ENCODE peak calls at places on chromosomes 6 and 20, in four cellular contexts. W, J, N and S are unnamed samples.
A peak's percentile ranks its signal among the peaks of the same experiment; 100 is the strongest.

GRCh38 chr6:139407718-139408222 is 33.3 kb upstream of the CITED2 start:
- DNase-seq in W (no peak), J (no peak), N (no peak), S (no peak)

GRCh38 chr6:116476021-116476678 is 15.0 kb downstream of the CALHM6 start:
- DNase-seq in W (no peak), J (no peak), N (peak; percentile 67), S (no peak)

GRCh38 chr20:9966966-9967365 is 67.8 kb upstream of the ANKEF1 start:
- DNase-seq in W (no peak), J (no peak), N (no peak), S (no peak)

GRCh38 chr6:53103993-53104675 is 38.9 kb downstream of the FBXO9 start:
- DNase-seq in W (no peak), J (no peak), N (no peak), S (no peak)

GRCh38 chr6:35370124-35370741 is 27.9 kb downstream of the PPARD start:
- DNase-seq in W (peak; percentile 80), J (no peak), N (peak; percentile 71), S (peak; percentile 89)

GRCh38 chr6:121482004-121482693 is 46.7 kb downstream of the GJA1 start:
- DNase-seq in W (no peak), J (no peak), N (no peak), S (no peak)

GRCh38 chr6:169661357-169661756 is 40.5 kb downstream of the WDR27 start:
- DNase-seq in W (no peak), J (no peak), N (no peak), S (no peak)

GRCh38 chr6:148890605-148891004 is 143.8 kb downstream of the UST start:
- DNase-seq in W (no peak), J (no peak), N (no peak), S (no peak)

GRCh38 chr6:110408891-110409290 is 6.5 kb downstream of the DDO start:
- DNase-seq in W (no peak), J (no peak), N (no peak), S (no peak)

GRCh38 chr6:15255481-15256414 is 9.9 kb downstream of the JARID2 start:
- DNase-seq in W (no peak), J (no peak), N (peak; percentile 80), S (no peak)

GRCh38 chr6:121886223-121886830 is 450.9 kb downstream of the GJA1 start:
- DNase-seq in W (no peak), J (no peak), N (no peak), S (no peak)

GRCh38 chr20:44942264-44942973 is 17.8 kb downstream of the TOMM34 start:
- DNase-seq in W (no peak), J (no peak), N (no peak), S (no peak)

GRCh38 chr6:48962041-48962440 is 501.0 kb downstream of the MMUT start:
- DNase-seq in W (no peak), J (no peak), N (no peak), S (no peak)

GRCh38 chr6:44481765-44482164 is 94.3 kb downstream of the CDC5L start:
- DNase-seq in W (no peak), J (no peak), N (no peak), S (no peak)

GRCh38 chr6:119158057-119158848 is 79.8 kb upstream of the FAM184A start:
- DNase-seq in W (peak; percentile 75), J (peak; percentile 11), N (peak; percentile 50), S (no peak)

GRCh38 chr6:16430661-16431089 is 192.3 kb downstream of the GMPR start:
- DNase-seq in W (no peak), J (no peak), N (no peak), S (no peak)

GRCh38 chr20:52379723-52380336 is 188.3 kb upstream of the ZFP64 start:
- DNase-seq in W (peak; percentile 25), J (no peak), N (peak; percentile 61), S (peak; percentile 35)

GRCh38 chr6:166864333-166864732 is 92.0 kb downstream of the RNASET2 start:
- DNase-seq in W (no peak), J (no peak), N (no peak), S (no peak)

GRCh38 chr6:61711849-61712248 is 574.2 kb downstream of the KHDRBS2 start:
- DNase-seq in W (no peak), J (no peak), N (no peak), S (no peak)

GRCh38 chr6:42038163-42038562 is 12.2 kb upstream of the TAF8 start:
- DNase-seq in W (no peak), J (no peak), N (no peak), S (no peak)

DNA sequence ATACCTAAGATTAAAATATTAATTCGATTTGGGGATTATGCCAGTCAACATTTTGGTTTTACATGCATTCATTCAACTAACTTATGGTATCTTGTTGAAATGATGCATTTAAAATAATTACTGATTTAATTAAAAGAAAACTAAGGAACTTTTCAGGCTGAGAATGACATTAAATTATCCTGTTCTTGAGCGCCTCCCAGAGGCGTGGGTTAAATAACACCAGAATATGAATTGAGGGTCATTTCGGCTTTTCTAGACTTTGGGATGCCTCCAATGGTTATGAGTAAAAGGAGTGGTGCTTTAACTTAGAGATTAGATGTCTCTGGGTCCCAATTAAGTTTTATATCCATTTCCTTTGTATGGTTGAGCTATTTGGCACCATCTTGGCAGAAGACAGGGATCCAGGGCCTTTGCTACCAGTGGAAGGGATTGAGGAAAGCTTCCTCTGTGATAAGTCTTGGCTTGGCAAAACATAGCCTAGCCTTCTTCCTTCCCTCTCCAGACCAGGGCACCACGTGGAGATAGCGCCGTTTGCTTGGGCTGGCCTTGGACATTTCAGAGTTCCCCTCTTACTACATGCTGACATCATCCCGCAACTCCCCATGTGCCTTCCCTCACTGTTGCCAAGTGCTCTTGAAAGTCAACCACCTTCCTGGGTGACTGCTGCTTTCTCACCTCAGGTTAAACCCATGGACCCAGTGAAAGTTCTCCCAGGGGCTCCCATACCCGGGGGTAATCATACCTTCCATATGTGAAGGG is 28.7 kb downstream of the GNAS start:
- DNase-seq in W (peak; percentile 33), J (no peak), N (no peak), S (peak; percentile 53)
- TF ChIP-seq CTCF in W (no peak), J (no peak), N (no peak), S (no peak)

GRCh38 chr6:134003542-134003951 is 48.9 kb downstream of the SLC2A12 start:
- DNase-seq in W (no peak), J (no peak), N (no peak), S (no peak)
- H3K4me3 ChIP-seq in W (no peak overlapping the region), J (no peak overlapping the region), N (no peak overlapping the region), S (no peak overlapping the region)

GRCh38 chr20:53925651-53926401 is 144.6 kb downstream of the BCAS1 start:
- DNase-seq in W (no peak), J (no peak), N (peak; percentile 42), S (no peak)

GRCh38 chr20:53923745-53924369 is 146.5 kb downstream of the BCAS1 start:
- DNase-seq in W (no peak), J (no peak), N (peak; percentile 36), S (no peak)

GRCh38 chr20:53929399-53929798 is 141.0 kb downstream of the BCAS1 start:
- DNase-seq in W (no peak), J (no peak), N (peak; percentile 37), S (no peak)

GRCh38 chr20:53927990-53928389 is 142.4 kb downstream of the BCAS1 start:
- DNase-seq in W (no peak), J (no peak), N (peak; percentile 17), S (no peak)

GRCh38 chr20:53926428-53927028 is 143.9 kb downstream of the BCAS1 start:
- DNase-seq in W (peak; percentile 47), J (no peak), N (peak; percentile 78), S (no peak)
- TF ChIP-seq POLR2A in W (no peak), J (no peak), N (peak; percentile 28), S (no peak)

DNA sequence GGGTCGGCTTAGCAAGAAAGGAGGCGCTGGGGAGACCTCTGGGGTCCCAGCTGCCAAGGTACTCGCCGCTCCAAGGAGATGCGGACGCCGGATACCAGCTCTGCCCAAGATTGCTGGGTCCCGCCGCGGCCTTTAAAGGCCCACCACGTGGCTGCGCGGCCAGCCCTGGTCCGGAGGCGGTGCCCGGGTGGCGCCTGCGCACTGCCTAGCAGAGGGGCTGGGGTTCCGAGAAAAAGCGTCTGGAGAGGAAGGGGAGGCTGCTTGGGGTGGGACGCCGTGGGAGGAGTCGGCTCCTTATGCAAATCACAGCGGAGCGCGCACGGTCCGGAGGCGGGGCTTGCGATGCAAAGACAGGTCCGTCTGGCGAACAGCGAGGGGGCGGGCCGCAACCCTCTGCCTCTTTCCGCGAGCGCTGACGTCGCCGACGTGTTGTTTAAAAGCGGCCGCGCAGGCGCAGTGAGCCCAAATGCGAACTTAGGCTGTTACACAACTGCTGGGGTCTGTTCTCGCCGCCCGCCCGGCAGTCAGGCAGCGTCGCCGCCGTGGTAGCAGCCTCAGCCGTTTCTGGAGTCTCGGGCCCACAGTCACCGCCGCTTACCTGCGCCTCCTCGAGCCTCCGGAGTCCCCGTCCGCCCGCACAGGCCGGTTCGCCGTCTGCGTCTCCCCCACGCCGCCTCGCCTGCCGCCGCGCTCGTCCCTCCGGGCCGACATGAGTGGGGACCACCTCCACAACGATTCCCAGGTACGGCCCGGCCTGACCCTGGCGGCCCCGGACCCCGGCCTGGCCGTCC is at the start of gene TOP1:
- DNase-seq in W (peak; percentile 100), J (peak; percentile 99), N (peak; percentile 100), S (peak; percentile 100)
- TF ChIP-seq CTCF in W (no peak), J (peak; percentile 7), N (no peak), S (no peak)

DNA sequence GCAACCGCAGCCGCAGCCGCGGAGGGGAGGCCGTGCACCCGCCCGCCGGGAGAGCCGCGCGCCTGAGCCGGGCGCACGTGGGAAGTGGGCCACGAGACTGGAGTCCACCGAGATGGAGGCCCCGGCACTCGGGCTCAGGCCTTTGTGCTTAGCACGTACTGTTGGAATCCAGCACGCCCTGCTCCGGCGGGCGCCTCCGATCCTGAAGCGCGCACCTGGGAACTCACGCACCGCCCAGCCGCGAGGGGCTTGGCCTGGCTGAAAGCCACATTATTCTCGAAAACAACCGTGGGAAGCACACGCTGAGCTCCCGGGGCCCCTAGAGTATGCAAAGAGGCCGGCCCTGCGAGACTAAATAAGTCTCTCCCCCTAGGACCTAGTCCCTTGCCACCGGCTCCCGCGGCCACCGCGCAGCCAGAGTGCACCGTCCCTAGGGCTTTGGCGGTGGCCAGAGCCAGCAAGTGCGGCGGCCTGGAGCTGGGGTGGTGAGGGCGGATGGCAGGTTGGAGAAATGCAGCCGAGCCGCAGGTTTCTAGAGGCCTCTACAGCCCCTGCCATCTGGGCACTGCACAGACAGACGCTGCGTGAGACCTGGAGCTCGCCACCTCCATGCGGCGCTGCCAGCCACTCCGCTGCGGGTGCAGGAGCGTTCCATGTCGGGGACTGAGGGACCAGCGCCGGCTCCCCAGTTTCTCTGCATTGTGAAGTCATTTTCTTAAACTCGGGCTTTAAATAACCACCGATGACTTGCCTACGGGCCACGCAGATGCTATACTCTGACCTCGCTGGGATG is 42.0 kb upstream of the LY86 start:
- DNase-seq in W (peak; percentile 35), J (no peak), N (peak; percentile 51), S (peak; percentile 59)
- H3K4me3 ChIP-seq in W (no peak overlapping the region), J (peak overlapping the region; percentile 67), N (peak overlapping the region; percentile 2), S (no peak overlapping the region)